ENCODE peak calls at places on chromosomes 4 and X, in eight cellular contexts. E, V, B, H, M, P, S and W are unnamed samples.

GRCh38 chrX:29662759-29663503 is 552.4 kb upstream of the MAGEB2 start:
- DNase-seq in S (no peak), M (peak; percentile 78), V (no peak), E (peak; percentile 24), B (no peak), P (no peak), H (no peak), W (no peak)

GRCh38 chr4:25088342-25088952 is 57.7 kb upstream of the LGI2 start:
- DNase-seq in M (no peak), B (no peak), H (no peak), S (no peak), V (no peak), E (no peak), P (no peak), W (no peak)

GRCh38 chr4:76306882-76307669 is 543 bp downstream of the STBD1 start:
- DNase-seq in M (peak; percentile 22), S (peak; percentile 72), B (no peak), E (no peak), V (no peak), H (peak; percentile 45), P (no peak), W (peak; percentile 7)

GRCh38 chr4:147799986-147800555 is 68.2 kb downstream of the ARHGAP10 start:
- DNase-seq in V (no peak), P (peak; percentile 64), B (no peak), E (no peak), M (no peak), H (peak; percentile 69), S (no peak), W (no peak)

GRCh38 chrX:40380649-40381488 is 199.9 kb upstream of the ATP6AP2 start:
- DNase-seq in V (no peak), P (no peak), B (no peak), M (no peak), H (no peak), S (peak; percentile 80), E (no peak), W (no peak)

GRCh38 chr4:38114435-38114834 is 154.2 kb downstream of the PTTG2 start:
- DNase-seq in E (no peak), S (no peak), P (no peak), M (no peak), V (no peak), H (no peak), B (no peak), W (no peak)

GRCh38 chr4:24594887-24595286 is 10.5 kb upstream of the DHX15 start:
- DNase-seq in S (no peak), B (no peak), H (no peak), E (peak; percentile 31), P (no peak), V (no peak), M (no peak), W (no peak)

GRCh38 chr4:117965608-117966007 is 68.7 kb upstream of the NDST3 start:
- DNase-seq in P (no peak), H (no peak), B (no peak), M (no peak), V (no peak), E (no peak), S (no peak), W (no peak)

GRCh38 chr4:6476893-6477292 is 4.5 kb upstream of the PPP2R2C start:
- DNase-seq in P (no peak), M (no peak), H (no peak), B (no peak), S (no peak), E (no peak), V (no peak), W (no peak)

GRCh38 chr4:173218411-173219125 is 50.0 kb downstream of the GALNT7 start:
- DNase-seq in P (no peak), S (peak; percentile 47), M (peak; percentile 52), B (no peak), H (no peak), E (no peak), V (no peak), W (no peak)

GRCh38 chr4:16082424-16083216 is 1.2 kb downstream of the PROM1 start:
- DNase-seq in E (no peak), H (peak; percentile 25), P (no peak), B (peak; percentile 38), V (no peak), M (no peak), S (no peak), W (no peak)

GRCh38 chr4:125891597-125892258 is 577.0 kb downstream of the FAT4 start:
- DNase-seq in E (no peak), P (no peak), H (no peak), V (no peak), S (no peak), M (peak; percentile 81), B (no peak), W (no peak)

GRCh38 chr4:30912098-30912719 is 192.0 kb downstream of the PCDH7 start:
- DNase-seq in B (no peak), M (no peak), V (no peak), S (no peak), E (no peak), H (no peak), P (no peak), W (no peak)

GRCh38 chr4:6221296-6221850 is 21.0 kb upstream of the JAKMIP1 start:
- DNase-seq in E (no peak), H (peak; percentile 11), M (no peak), B (no peak), S (peak; percentile 77), V (no peak), P (no peak), W (peak; percentile 88)

GRCh38 chr4:38292529-38292928 is 332.3 kb downstream of the PTTG2 start:
- DNase-seq in S (no peak), B (no peak), H (no peak), E (no peak), M (no peak), P (no peak), V (no peak), W (no peak)

GRCh38 chr4:55757356-55758024 is 62.1 kb upstream of the EXOC1L start:
- DNase-seq in P (no peak), H (no peak), E (no peak), S (no peak), M (no peak), B (peak; percentile 8), V (no peak), W (no peak)

GRCh38 chrX:56995271-56995994 is at the start of gene SPIN3:
- DNase-seq in H (peak; percentile 75), E (peak; percentile 45), P (peak; percentile 35), M (peak; percentile 23), S (peak; percentile 96), B (peak; percentile 76), V (peak; percentile 45), W (peak; percentile 67)

GRCh38 chr4:72895408-72895807 is 174.1 kb downstream of the COX18 start:
- DNase-seq in B (no peak), E (no peak), H (no peak), S (no peak), P (no peak), M (no peak), V (no peak), W (no peak)

GRCh38 chrX:7334253-7334935 is 186.4 kb upstream of the PUDP start:
- DNase-seq in M (peak; percentile 65), S (no peak), P (no peak), V (no peak), H (no peak), B (no peak), E (peak; percentile 13), W (no peak)

GRCh38 chr4:154490589-154491340 is 834 bp downstream of the DCHS2 start:
- DNase-seq in B (no peak), V (no peak), H (no peak), M (no peak), S (peak; percentile 13), E (peak; percentile 35), P (no peak), W (no peak)

GRCh38 chr4:90318208-90318607 is 191.0 kb downstream of the CCSER1 start:
- DNase-seq in B (no peak), S (no peak), V (no peak), E (no peak), M (peak; percentile 60), P (no peak), H (no peak), W (no peak)

GRCh38 chr4:184849184-184849583 is 23.4 kb upstream of the ACSL1 start:
- DNase-seq in P (no peak), S (no peak), H (no peak), M (no peak), E (no peak), B (no peak), V (no peak), W (no peak)

GRCh38 chr4:183798249-183798920 is 106.7 kb upstream of the STOX2 start:
- DNase-seq in S (no peak), V (no peak), M (no peak), P (no peak), B (no peak), E (no peak), H (no peak), W (no peak)

GRCh38 chr4:33073811-33074210 is 2353.6 kb downstream of the PCDH7 start:
- DNase-seq in V (no peak), H (no peak), E (no peak), S (no peak), P (no peak), M (no peak), B (no peak), W (no peak)

GRCh38 chr4:53422367-53422766 is 44.9 kb downstream of the FIP1L1 start:
- DNase-seq in V (no peak), B (no peak), P (no peak), S (no peak), M (no peak), H (no peak), E (no peak), W (no peak)

GRCh38 chr4:175560628-175561027 is 251.4 kb downstream of the GPM6A start:
- DNase-seq in P (no peak), E (no peak), S (no peak), V (no peak), B (no peak), H (no peak), M (no peak), W (peak; percentile 39)

GRCh38 chr4:172897046-172897445 is 271.6 kb upstream of the GALNT7 start:
- DNase-seq in P (no peak), H (no peak), M (no peak), B (no peak), E (no peak), S (no peak), V (no peak), W (no peak)

GRCh38 chrX:12065251-12065650 is 73.0 kb upstream of the FRMPD4 start:
- DNase-seq in V (no peak), M (no peak), E (no peak), B (no peak), S (peak; percentile 16), P (no peak), H (no peak), W (no peak)

GRCh38 chr4:170776983-170777382 is 687.2 kb upstream of the AADAT start:
- DNase-seq in P (no peak), S (peak; percentile 27), V (no peak), H (no peak), E (no peak), B (peak; percentile 25), M (no peak), W (no peak)

GRCh38 chr4:118776166-118776954 is 59.6 kb downstream of the SEC24D start:
- DNase-seq in H (no peak), S (no peak), M (no peak), P (no peak), B (no peak), E (no peak), V (no peak), W (no peak)

GRCh38 chr4:8832130-8832930 is 39.3 kb downstream of the HMX1 start:
- DNase-seq in V (no peak), P (no peak), M (no peak), E (no peak), B (no peak), H (no peak), S (no peak), W (no peak)

GRCh38 chrX:21934414-21934813 is 6.1 kb upstream of the SMS start:
- DNase-seq in M (no peak), S (no peak), P (no peak), V (no peak), B (no peak), E (no peak), H (no peak), W (no peak)

GRCh38 chr4:122836941-122837340 is 10.3 kb downstream of the FGF2 start:
- DNase-seq in B (no peak), H (no peak), P (no peak), V (no peak), S (no peak), E (no peak), M (no peak), W (no peak)

GRCh38 chr4:188130355-188130754 is 8.9 kb upstream of the TRIML1 start:
- DNase-seq in H (no peak), S (no peak), V (no peak), P (no peak), E (no peak), M (no peak), B (no peak), W (no peak)